ENCODE peak calls at places on chromosomes 3 and 15, in five cellular contexts. T is AG09309, D is esophagus squamous epithelium, V is lower leg skin, X is stomach. L is an unnamed sample.
A peak's percentile ranks its signal among the peaks of the same experiment; 100 is the strongest.

GRCh38 chr3:158420654-158421396 is 150.2 kb upstream of the MLF1 start:
- DNase-seq in T (peak; percentile 21), D (no peak), V (peak; percentile 17), X (no peak), L (no peak)

GRCh38 chr15:76994971-76995945 is at the start of gene PSTPIP1:
- DNase-seq in T (no peak), D (no peak), V (no peak), X (peak; percentile 43), L (no peak)

GRCh38 chr3:59726279-59726678 is 676.5 kb upstream of the CFAP20DC start:
- DNase-seq in T (no peak), D (no peak), V (no peak), X (no peak), L (no peak)

GRCh38 chr3:159881828-159882309 is 106.8 kb upstream of the IL12A start:
- DNase-seq in T (no peak), D (no peak), V (peak; percentile 21), X (no peak), L (no peak)

GRCh38 chr3:110526732-110527727 is 544.6 kb upstream of the NECTIN3 start:
- DNase-seq in T (peak; percentile 80), D (no peak), V (no peak), X (no peak), L (peak; percentile 93)

GRCh38 chr15:66131831-66132230 is 121.7 kb downstream of the MEGF11 start:
- DNase-seq in T (no peak), D (no peak), V (no peak), X (no peak), L (no peak)

GRCh38 chr3:71189480-71189879 is 394.0 kb downstream of the FOXP1 start:
- DNase-seq in T (no peak), D (no peak), V (no peak), X (no peak), L (no peak)

GRCh38 chr3:153331676-153332075 is 169.7 kb downstream of the RAP2B start:
- DNase-seq in T (no peak), D (no peak), V (no peak), X (no peak), L (no peak)

GRCh38 chr15:31727612-31728011 is 302.7 kb upstream of the CHRNA7 start:
- DNase-seq in T (no peak), D (no peak), V (no peak), X (no peak), L (no peak)

GRCh38 chr15:39108021-39108420 is 472.9 kb upstream of the THBS1 start:
- DNase-seq in T (no peak), D (no peak), V (no peak), X (no peak), L (no peak)

GRCh38 chr15:61748529-61748928 is 311.7 kb downstream of the VPS13C start:
- DNase-seq in T (no peak), D (no peak), V (no peak), X (no peak), L (no peak)

GRCh38 chr15:86164222-86164898 is 84.7 kb downstream of the AGBL1 start:
- DNase-seq in T (no peak), D (no peak), V (no peak), X (no peak), L (no peak)

GRCh38 chr15:100170673-100171210 is 171.0 kb downstream of the ADAMTS17 start:
- DNase-seq in T (no peak), D (no peak), V (no peak), X (no peak), L (no peak)

GRCh38 chr15:33547876-33548275 is 237.1 kb downstream of the RYR3 start:
- DNase-seq in T (no peak), D (no peak), V (no peak), X (no peak), L (peak; percentile 63)

GRCh38 chr15:51982013-51982769 is 10.6 kb upstream of the LEO1 start:
- DNase-seq in T (peak; percentile 81), D (no peak), V (no peak), X (no peak), L (peak; percentile 54)

GRCh38 chr3:32046102-32046501 is 60.3 kb upstream of the GPD1L start:
- DNase-seq in T (no peak), D (no peak), V (no peak), X (no peak), L (no peak)

GRCh38 chr3:132803889-132804288 is 81.7 kb upstream of the NPHP3 start:
- DNase-seq in T (no peak), D (no peak), V (no peak), X (no peak), L (no peak)

GRCh38 chr3:135352213-135352612 is 557.2 kb downstream of the EPHB1 start:
- DNase-seq in T (no peak), D (no peak), V (no peak), X (no peak), L (no peak)

GRCh38 chr3:23750573-23751484 is 54.9 kb upstream of the UBE2E1 start:
- DNase-seq in T (no peak), D (no peak), V (no peak), X (no peak), L (no peak)

GRCh38 chr3:155106059-155106458 is 25.9 kb downstream of the MME start:
- DNase-seq in T (no peak), D (no peak), V (no peak), X (no peak), L (no peak)

GRCh38 chr3:155102329-155102728 is 22.2 kb downstream of the MME start:
- DNase-seq in T (no peak), D (no peak), V (no peak), X (no peak), L (no peak)

GRCh38 chr3:155096303-155097008 is 16.3 kb downstream of the MME start:
- DNase-seq in T (no peak), D (no peak), V (no peak), X (no peak), L (no peak)

GRCh38 chr3:155097009-155097349 is 16.9 kb downstream of the MME start:
- DNase-seq in T (no peak), D (no peak), V (no peak), X (no peak), L (no peak)

DNA sequence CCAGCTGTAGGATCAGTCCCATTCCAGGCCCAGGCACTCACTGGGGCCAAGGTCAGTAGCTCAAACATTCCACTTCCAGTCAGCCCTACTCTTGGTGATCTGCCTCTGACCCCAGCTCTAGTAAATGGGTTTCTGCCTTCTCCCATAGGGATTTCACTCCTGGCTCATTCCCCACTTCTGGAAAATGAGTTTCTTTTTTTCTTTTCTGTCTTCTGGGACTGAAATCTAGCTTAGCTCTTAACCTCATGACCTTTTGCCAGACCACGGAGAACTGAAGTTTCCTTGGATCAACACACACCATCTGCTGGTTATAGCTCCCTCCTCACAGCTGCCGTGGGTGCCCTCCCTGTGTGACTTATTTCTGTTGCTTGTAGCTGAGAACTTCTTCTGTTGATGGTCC is 21.3 kb downstream of the MME start:
- DNase-seq in T (peak; percentile 31), D (no peak), V (no peak), X (no peak), L (no peak)
- TF ChIP-seq CTCF in T (no peak), D (no peak), V (no peak), X (no peak), L (no peak)

DNA sequence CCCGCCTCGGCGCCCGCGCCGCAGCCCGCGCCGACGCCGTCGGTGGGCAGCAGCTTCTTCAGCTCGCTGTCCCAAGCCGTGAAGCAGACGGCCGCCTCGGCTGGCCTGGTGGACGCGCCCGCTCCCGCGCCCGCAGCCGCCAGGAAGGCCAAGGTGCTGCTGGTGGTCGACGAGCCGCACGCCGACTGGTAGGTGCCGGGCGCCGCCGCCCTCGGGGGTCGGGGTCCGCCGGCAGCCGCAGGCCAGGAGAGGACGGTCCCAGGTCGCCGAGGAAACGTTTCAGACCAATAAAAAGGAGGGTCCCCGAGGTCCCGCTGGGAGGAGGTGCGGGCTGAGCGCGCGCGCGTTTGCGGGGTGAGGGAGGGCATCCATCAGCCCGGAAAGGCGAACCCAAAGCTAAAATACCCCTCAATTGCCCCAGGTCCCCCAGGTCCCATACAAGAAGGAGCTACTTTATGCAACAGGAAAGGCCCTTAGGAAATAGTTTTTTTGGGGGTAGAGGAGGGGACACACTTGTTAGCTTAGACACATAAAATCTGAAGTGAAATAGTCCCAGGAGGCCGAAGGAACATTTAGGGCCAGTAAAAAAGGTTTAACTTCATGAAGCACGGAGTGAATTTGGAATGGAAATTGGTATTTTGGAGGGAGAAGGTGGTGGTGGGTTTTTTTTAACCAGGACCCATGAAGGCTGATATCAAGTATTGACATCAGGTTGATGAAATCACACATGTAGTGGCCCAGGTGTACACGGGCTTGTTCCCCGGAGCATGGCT is 739 bp downstream of the SYN2 start:
- DNase-seq in T (no peak), D (no peak), V (no peak), X (no peak), L (no peak)
- H3K4me3 ChIP-seq in T (no peak overlapping the region), D (peak overlapping the region; percentile 22), V (peak overlapping the region; percentile 19), X (peak overlapping the region; percentile 41), L (no peak overlapping the region)

GRCh38 chr3:1017879-1018278 is 74.9 kb upstream of the CNTN6 start:
- DNase-seq in T (no peak), D (no peak), V (no peak), X (no peak), L (no peak)
- TF ChIP-seq CTCF in T (no peak), D (no peak), V (no peak), X (no peak), L (no peak)

GRCh38 chr3:128497305-128498126 is 4.5 kb upstream of the GATA2 start:
- DNase-seq in T (no peak), D (no peak), V (peak; percentile 49), X (peak; percentile 75), L (no peak)
- H3K4me3 ChIP-seq in T (peak overlapping the region; percentile 41), D (peak overlapping the region; percentile 40), V (peak overlapping the region; percentile 10), X (peak overlapping the region; percentile 49), L (peak overlapping the region; percentile 51)